ENCODE peak calls at places on chromosomes 4 and X, in eight cellular contexts. M is SK-N-SH, K is breast epithelium, I is HCT116, O is HL-60, N is prostate gland, E is transverse colon, D is HepG2. J is an unnamed sample.

GRCh38 chr4:54384563-54384962 is 155.5 kb downstream of the PDGFRA start:
- DNase-seq in N (no peak), E (peak), K (no peak), O (peak), D (peak), M (no peak), I (peak), J (peak)

GRCh38 chr4:6419452-6420028 is 52.9 kb downstream of the PPP2R2C start:
- DNase-seq in I (no peak), D (no peak), M (no peak), N (no peak), E (no peak), O (no peak), K (no peak), J (no peak)

GRCh38 chrX:48913605-48914366 is 2.3 kb upstream of the SLC35A2 start:
- DNase-seq in M (no peak), N (no peak), D (no peak), O (no peak), K (no peak), E (no peak), I (no peak), J (no peak)

GRCh38 chrX:68868316-68868715 is 39.5 kb downstream of the EFNB1 start:
- DNase-seq in I (no peak), D (no peak), E (no peak), N (no peak), O (no peak), K (no peak), M (no peak), J (no peak)

GRCh38 chr4:185786422-185786821 is 25.6 kb downstream of the SORBS2 start:
- DNase-seq in O (no peak), D (no peak), E (no peak), I (no peak), K (no peak), N (no peak), M (no peak), J (no peak)

GRCh38 chr4:167114416-167114971 is 119.8 kb downstream of the SPOCK3 start:
- DNase-seq in O (no peak), E (no peak), N (no peak), M (no peak), I (no peak), K (no peak), D (no peak), J (no peak)

GRCh38 chr4:124713213-124713592 is 671 bp upstream of the ANKRD50 start:
- DNase-seq in N (peak), E (peak), D (peak), M (peak), I (peak), O (peak), K (peak), J (peak)

GRCh38 chrX:46165866-46166265 is 379.4 kb downstream of the ZNF674 start:
- DNase-seq in I (no peak), E (no peak), D (no peak), K (no peak), N (no peak), M (no peak), O (no peak), J (no peak)

GRCh38 chrX:154750301-154751120 is at the start of gene GAB3:
- DNase-seq in M (peak), E (peak), K (no peak), I (no peak), D (no peak), O (no peak), N (no peak), J (peak)

GRCh38 chrX:38279188-38279587 is 48.1 kb downstream of the RPGR start:
- DNase-seq in N (no peak), E (no peak), D (peak), M (no peak), O (no peak), K (no peak), I (no peak), J (no peak)

GRCh38 chr4:164926301-164926700 is 49.3 kb downstream of the APELA start:
- DNase-seq in O (no peak), I (no peak), N (peak), E (no peak), K (no peak), D (no peak), M (no peak), J (no peak)

GRCh38 chr4:1246111-1246881 is 2.6 kb downstream of the CTBP1 start:
- DNase-seq in I (no peak), E (peak), N (no peak), D (no peak), O (peak), K (peak), M (peak), J (no peak)

GRCh38 chr4:186920486-186920885 is 196.8 kb upstream of the FAT1 start:
- DNase-seq in K (no peak), M (no peak), N (no peak), D (no peak), O (no peak), E (no peak), I (no peak), J (no peak)

GRCh38 chrX:121356850-121357171 is 309.4 kb downstream of the GLUD2 start:
- DNase-seq in K (no peak), D (no peak), N (no peak), E (no peak), I (no peak), M (no peak), O (no peak), J (no peak)

GRCh38 chr4:5019274-5019673 is at the start of gene CYTL1:
- DNase-seq in M (peak), N (no peak), I (no peak), K (no peak), D (no peak), E (no peak), O (no peak), J (no peak)

GRCh38 chr4:1643971-1644735 is 40.0 kb downstream of the FAM53A start:
- DNase-seq in N (no peak), D (no peak), E (no peak), I (no peak), O (no peak), M (no peak), K (no peak), J (no peak)

GRCh38 chr4:130124066-130124465 is 1028.1 kb downstream of the C4orf33 start:
- DNase-seq in D (no peak), K (no peak), M (no peak), O (no peak), N (no peak), E (no peak), I (no peak), J (no peak)

GRCh38 chrX:97847885-97848679 is 964.4 kb downstream of the RPA4 start:
- DNase-seq in I (no peak), M (peak), O (no peak), E (no peak), D (no peak), K (no peak), N (no peak), J (no peak)

GRCh38 chrX:97858592-97858991 is 974.9 kb downstream of the RPA4 start:
- DNase-seq in K (no peak), M (no peak), I (no peak), N (no peak), D (no peak), E (no peak), O (no peak), J (no peak)

GRCh38 chrX:97850911-97851310 is 967.2 kb downstream of the RPA4 start:
- DNase-seq in D (no peak), I (no peak), E (no peak), M (no peak), K (no peak), O (no peak), N (no peak), J (no peak)

GRCh38 chrX:97854071-97854470 is 970.4 kb downstream of the RPA4 start:
- DNase-seq in E (no peak), M (no peak), K (no peak), O (no peak), D (no peak), N (no peak), I (no peak), J (no peak)
- H3K4me3 ChIP-seq in E (no peak), M (no peak), K (no peak), O (no peak), D (no peak), N (no peak), I (no peak), J (no peak)

GRCh38 chr4:41537267-41537890 is 578 bp upstream of the LIMCH1 start:
- DNase-seq in K (no peak), I (no peak), O (no peak), N (no peak), D (no peak), E (no peak), M (no peak), J (no peak)

GRCh38 chr4:41538887-41539498 is 1.0 kb downstream of the LIMCH1 start:
- DNase-seq in K (no peak), M (no peak), I (no peak), E (no peak), O (no peak), D (no peak), N (peak), J (no peak)

GRCh38 chr4:41535911-41536361 is 2.0 kb upstream of the LIMCH1 start:
- DNase-seq in I (no peak), D (no peak), E (no peak), K (no peak), M (no peak), O (no peak), N (no peak), J (no peak)

GRCh38 chr4:41539711-41540110 is 1.8 kb downstream of the LIMCH1 start:
- DNase-seq in M (no peak), E (no peak), D (no peak), I (no peak), N (no peak), O (no peak), K (no peak), J (no peak)

GRCh38 chr4:41538017-41538733 is at the start of gene LIMCH1:
- DNase-seq in O (no peak), M (no peak), E (peak), K (no peak), N (peak), D (no peak), I (no peak), J (no peak)
- TF ChIP-seq POLR2AphosphoS5 in O (no peak), M (no peak), E (no peak), K (peak), N (peak), D (no peak), I (no peak), J (no peak)

GRCh38 chrX:149469406-149469805 is 35.7 kb downstream of the IDS start:
- DNase-seq in D (no peak), I (no peak), O (no peak), N (no peak), K (no peak), E (no peak), M (no peak), J (no peak)
- TF ChIP-seq CTCF in D (no peak), I (no peak), O (no peak), N (no peak), K (no peak), E (no peak), M (no peak), J (no peak)

GRCh38 chr4:173499568-173500535 is 30.2 kb downstream of the HAND2 start:
- DNase-seq in K (no peak), D (no peak), E (no peak), O (no peak), N (no peak), M (no peak), I (no peak), J (no peak)
- H3K4me3 ChIP-seq in K (no peak), D (no peak), E (no peak), O (no peak), N (no peak), M (no peak), I (no peak), J (no peak)

DNA sequence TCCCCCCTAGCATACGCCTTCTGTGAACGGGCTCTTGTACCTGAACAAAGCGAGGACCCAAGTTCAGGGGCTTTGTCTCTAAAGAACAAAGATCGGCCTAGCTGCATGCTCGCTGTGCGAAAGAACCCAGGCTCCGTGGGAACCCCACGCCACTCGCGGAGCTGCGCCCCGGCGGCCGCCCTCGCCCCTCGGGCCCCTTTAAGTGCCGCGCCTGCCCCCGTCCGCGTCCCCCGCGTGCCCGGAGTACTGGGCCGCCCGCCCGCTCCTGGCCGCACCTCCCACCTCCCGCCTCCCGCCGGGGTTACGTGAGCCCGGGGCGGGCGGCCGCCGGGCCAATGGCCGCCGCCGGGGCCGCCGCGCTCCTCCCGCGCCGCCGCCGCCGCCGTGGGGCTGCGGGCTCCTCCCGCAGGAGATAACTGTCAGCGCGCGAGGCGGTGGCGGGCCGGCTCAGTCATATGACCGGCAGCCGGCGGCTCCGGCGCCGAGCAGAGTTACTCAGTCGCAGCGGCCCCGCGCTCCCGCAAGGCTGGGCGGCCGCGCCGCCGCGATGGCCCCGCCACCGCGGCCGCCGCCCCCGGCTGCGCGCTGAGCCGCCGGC is at the start of gene FNIP2:
- DNase-seq in I (peak), K (peak), D (peak), M (peak), O (peak), E (peak), N (peak), J (peak)
- TF ChIP-seq POLR2AphosphoS5 in I (peak), K (no peak), D (peak), M (peak), O (no peak), E (peak), N (no peak), J (peak)

GRCh38 chr4:68176500-68176899 is 46.8 kb upstream of the TMPRSS11F start:
- DNase-seq in K (no peak), E (no peak), O (no peak), N (no peak), M (no peak), D (no peak), I (no peak), J (no peak)
- TF ChIP-seq CTCF in K (no peak), E (no peak), O (no peak), N (no peak), M (no peak), D (no peak), I (no peak), J (no peak)

GRCh38 chrX:65707153-65707552 is 39.7 kb downstream of the MSN start:
- DNase-seq in M (no peak), I (no peak), N (no peak), O (no peak), K (no peak), E (no peak), D (no peak), J (no peak)
- H3K4me3 ChIP-seq in M (no peak), I (no peak), N (no peak), O (no peak), K (no peak), E (no peak), D (no peak), J (no peak)

DNA sequence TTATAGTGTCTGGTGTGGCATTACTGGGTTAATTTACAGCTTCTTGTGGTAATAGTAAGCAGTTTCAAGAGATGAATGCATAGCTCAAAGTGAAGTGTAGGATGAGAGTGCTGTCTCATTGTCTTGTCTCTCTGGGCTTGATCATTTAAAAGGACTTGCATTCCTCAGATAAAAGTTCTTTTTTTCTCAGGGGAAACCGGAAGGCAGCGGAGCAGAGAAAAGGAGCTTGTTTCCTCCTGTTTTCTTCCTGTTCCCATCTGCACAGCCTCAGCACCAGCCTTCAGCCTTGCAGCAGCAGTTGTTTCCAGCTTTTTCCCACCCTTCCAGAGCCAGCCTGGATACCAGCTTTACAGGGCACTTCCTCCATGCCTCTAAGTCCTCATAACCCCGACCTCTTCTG is 61.4 kb upstream of the LGI2 start:
- DNase-seq in D (no peak), K (no peak), O (no peak), E (no peak), M (no peak), I (no peak), N (no peak), J (no peak)
- TF ChIP-seq POLR2AphosphoS5 in D (no peak), K (no peak), O (no peak), E (no peak), M (no peak), I (no peak), N (no peak), J (no peak)